ENCODE peak calls at places on chromosomes 13 and 19, in eight cellular contexts. X is central memory CD8-positive, alpha-beta T cell; V is T-helper 2 cell; W is lower leg skin; H is activated CD4-positive, alpha-beta T cell treated with anti-CD3 and anti-CD28 coated beads for 24 hours; E is skeletal muscle cell; F is stimulated activated naive B cell treated with anti-CD40 and anti-IgM and Interleukin-4, amounts not matched to agents 10 μg/mL and 1 μg/mL and 100 μg/mL, for 72 hours; L is activated T-cell treated with anti-CD3 and anti-CD28 coated beads for 1 hour. C is an unnamed sample.

GRCh38 chr19:21568816-21569496 is 63.6 kb downstream of the ZNF429 start:
- DNase-seq in X (peak), V (peak), W (peak), H (peak), E (no peak), F (peak), L (peak), C (peak)

GRCh38 chr13:50726164-50726563 is 117.3 kb downstream of the DLEU7 start:
- DNase-seq in X (no peak), V (no peak), W (no peak), H (no peak), E (no peak), F (peak), L (no peak), C (no peak)

GRCh38 chr19:44202470-44202869 is 9.9 kb upstream of the ZNF227 start:
- DNase-seq in X (no peak), V (no peak), W (no peak), H (no peak), E (no peak), F (no peak), L (no peak), C (peak)

GRCh38 chr19:38384209-38385027 is 3.4 kb downstream of the GGN start:
- DNase-seq in X (no peak), V (no peak), W (no peak), H (no peak), E (no peak), F (no peak), L (no peak), C (peak)

GRCh38 chr13:99221567-99222239 is 21.0 kb downstream of the UBAC2 start:
- DNase-seq in X (no peak), V (no peak), W (no peak), H (no peak), E (no peak), F (no peak), L (no peak), C (no peak)

GRCh38 chr13:26557393-26558073 is at the start of gene WASF3:
- DNase-seq in X (no peak), V (peak), W (peak), H (peak), E (peak), F (peak), L (no peak), C (peak)

GRCh38 chr13:21333186-21333585 is 125.9 kb downstream of the ZDHHC20 start:
- DNase-seq in X (no peak), V (no peak), W (no peak), H (no peak), E (no peak), F (no peak), L (no peak), C (no peak)

GRCh38 chr13:52788011-52788410 is 48.4 kb upstream of the CNMD start:
- DNase-seq in X (no peak), V (no peak), W (no peak), H (no peak), E (no peak), F (no peak), L (no peak), C (no peak)

GRCh38 chr13:30972888-30973377 is 40.5 kb downstream of the TEX26 start:
- DNase-seq in X (no peak), V (no peak), W (no peak), H (no peak), E (no peak), F (no peak), L (no peak), C (no peak)

GRCh38 chr19:3950871-3951861 is 18.3 kb downstream of the NMRK2 start:
- DNase-seq in X (no peak), V (no peak), W (no peak), H (no peak), E (peak), F (no peak), L (no peak), C (peak)

C was measured in foreskin fibroblast.